ENCODE peak calls at places on chromosome 2, in four cellular contexts. J is A172, V is cardiac fibroblast, K is fibroblast of mammary gland. B is an unnamed sample.
A peak's percentile ranks its signal among the peaks of the same experiment; 100 is the strongest.

GRCh38 chr2:123514808-123515207 is 510.3 kb upstream of the CNTNAP5 start:
- DNase-seq in K (no peak), J (no peak), V (no peak), B (no peak)

GRCh38 chr2:185583058-185583816 is 155.4 kb upstream of the FSIP2 start:
- DNase-seq in J (peak; percentile 99), V (peak; percentile 0), K (peak; percentile 34), B (peak; percentile 0)

GRCh38 chr2:137881711-137882110 is 82.6 kb upstream of the HNMT start:
- DNase-seq in V (no peak), J (no peak), K (no peak), B (no peak)

GRCh38 chr2:226813148-226813701 is 13.6 kb upstream of the IRS1 start:
- DNase-seq in V (no peak), K (no peak), J (no peak), B (no peak)

GRCh38 chr2:133801956-133802355 is 233.7 kb upstream of the NCKAP5 start:
- DNase-seq in K (no peak), J (no peak), V (no peak), B (no peak)

GRCh38 chr2:165529130-165529529 is 59.6 kb downstream of the CSRNP3 start:
- DNase-seq in J (peak; percentile 47), K (peak; percentile 51), V (peak; percentile 4), B (peak; percentile 10)

GRCh38 chr2:217749009-217749408 is 253.8 kb downstream of the TNS1 start:
- DNase-seq in V (no peak), J (no peak), K (no peak), B (no peak)

GRCh38 chr2:135009339-135009738 is 37.9 kb downstream of the MAP3K19 start:
- DNase-seq in J (no peak), K (no peak), V (no peak), B (no peak)

GRCh38 chr2:115219296-115219695 is 776.9 kb downstream of the DPP10 start:
- DNase-seq in V (no peak), J (no peak), K (no peak), B (no peak)

GRCh38 chr2:157672129-157672528 is 43.5 kb upstream of the ACVR1C start:
- DNase-seq in V (no peak), K (peak; percentile 47), J (peak; percentile 56), B (peak; percentile 3)

GRCh38 chr2:100640329-100641114 is 77.7 kb downstream of the PDCL3 start:
- DNase-seq in K (peak; percentile 21), J (no peak), V (peak; percentile 12), B (peak; percentile 4)

GRCh38 chr2:27378096-27378808 is 2.3 kb downstream of the ZNF513 start:
- DNase-seq in J (no peak), K (peak; percentile 21), V (peak; percentile 30), B (no peak)

GRCh38 chr2:53952519-53952918 is 18.3 kb downstream of the PSME4 start:
- DNase-seq in V (no peak), K (no peak), J (no peak), B (no peak)

GRCh38 chr2:1803217-1804115 is 59.2 kb upstream of the PXDN start:
- DNase-seq in J (no peak), K (no peak), V (no peak), B (no peak)

GRCh38 chr2:119697290-119698013 is 18.5 kb downstream of the TMEM177 start:
- DNase-seq in J (no peak), V (no peak), K (no peak), B (no peak)

GRCh38 chr2:13650586-13651180 is 933.9 kb downstream of the TRIB2 start:
- DNase-seq in J (no peak), V (no peak), K (peak; percentile 28), B (no peak)

GRCh38 chr2:74026674-74027294 is 42.1 kb downstream of the TET3 start:
- DNase-seq in V (no peak), J (no peak), K (no peak), B (no peak)

GRCh38 chr2:144165599-144166250 is 354.2 kb downstream of the ZEB2 start:
- DNase-seq in K (no peak), J (no peak), V (no peak), B (no peak)

GRCh38 chr2:105421053-105421452 is 22.2 kb upstream of the FHL2 start:
- DNase-seq in J (no peak), V (no peak), K (no peak), B (no peak)

GRCh38 chr2:97935719-97936161 is 60.0 kb downstream of the TMEM131 start:
- DNase-seq in V (peak; percentile 87), J (peak; percentile 60), K (peak; percentile 71), B (peak; percentile 85)

GRCh38 chr2:27006602-27007415 is 26.0 kb upstream of the TMEM214 start:
- DNase-seq in J (no peak), V (no peak), K (no peak), B (no peak)

GRCh38 chr2:167745667-167746066 is 501.7 kb downstream of the STK39 start:
- DNase-seq in V (no peak), J (no peak), K (no peak), B (no peak)

GRCh38 chr2:10331033-10331701 is 28.5 kb downstream of the HPCAL1 start:
- DNase-seq in J (peak; percentile 86), K (peak; percentile 65), V (peak; percentile 45), B (peak; percentile 44)

GRCh38 chr2:156845806-156846558 is 409.8 kb downstream of the GPD2 start:
- DNase-seq in J (no peak), V (peak; percentile 2), K (no peak), B (no peak)

GRCh38 chr2:129771606-129772598 is 207.6 kb upstream of the RAB6C start:
- DNase-seq in K (peak; percentile 2), J (no peak), V (no peak), B (no peak)

GRCh38 chr2:28594029-28594368 is 98.1 kb downstream of the PLB1 start:
- DNase-seq in J (no peak), V (no peak), K (no peak), B (no peak)

GRCh38 chr2:16166327-16166981 is 226.1 kb downstream of the MYCN start:
- DNase-seq in K (no peak), V (no peak), J (no peak), B (no peak)

GRCh38 chr2:166373105-166373504 is 2.6 kb downstream of the SCN9A start:
- DNase-seq in K (no peak), J (no peak), V (no peak), B (no peak)

GRCh38 chr2:24009680-24010476 is at the start of gene MFSD2B:
- DNase-seq in J (no peak), V (peak; percentile 16), K (no peak), B (no peak)

GRCh38 chr2:218780851-218781690 is 876 bp upstream of the CYP27A1 start:
- DNase-seq in V (no peak), K (no peak), J (no peak), B (no peak)

GRCh38 chr2:28628987-28629386 is 122.6 kb upstream of the PPP1CB start:
- DNase-seq in K (no peak), V (no peak), J (no peak), B (no peak)